ENCODE peak calls at places on chromosome 3, in four cellular contexts. M, P, H and S are unnamed samples.

GRCh38 chr3:82000773-82001172 is 239.3 kb upstream of the GBE1 start:
- DNase-seq in M (no peak), P (peak; percentile 88), H (no peak), S (no peak)

GRCh38 chr3:16134173-16134928 is 40.1 kb upstream of the GALNT15 start:
- DNase-seq in M (no peak), P (no peak), H (no peak), S (no peak)

GRCh38 chr3:124246949-124247348 is 255.0 kb upstream of the ROPN1 start:
- DNase-seq in M (no peak), P (peak; percentile 21), H (peak; percentile 7), S (no peak)

GRCh38 chr3:47399531-47400270 is 18.9 kb downstream of the PTPN23 start:
- DNase-seq in M (no peak), P (no peak), H (no peak), S (no peak)

GRCh38 chr3:126026761-126027160 is 57.2 kb downstream of the SLC41A3 start:
- DNase-seq in M (no peak), P (no peak), H (no peak), S (no peak)

GRCh38 chr3:191333481-191333880 is 3.2 kb upstream of the UTS2B start:
- DNase-seq in M (no peak), P (no peak), H (no peak), S (no peak)

GRCh38 chr3:126155819-126156218 is 24.6 kb downstream of the ALDH1L1 start:
- DNase-seq in M (peak; percentile 42), P (no peak), H (no peak), S (no peak)

GRCh38 chr3:126394179-126394976 is at the start of gene CFAP100:
- DNase-seq in M (no peak), P (peak; percentile 43), H (no peak), S (no peak)

GRCh38 chr3:112848196-112848595 is 1.5 kb upstream of the CD200R1L start:
- DNase-seq in M (no peak), P (no peak), H (peak; percentile 28), S (no peak)

GRCh38 chr3:5188419-5189405 is 1.2 kb downstream of the EDEM1 start:
- DNase-seq in M (no peak), P (peak; percentile 41), H (peak; percentile 71), S (no peak)

GRCh38 chr3:117873236-117873635 is 1161.4 kb downstream of the IGSF11 start:
- DNase-seq in M (no peak), P (peak; percentile 36), H (no peak), S (peak; percentile 23)

GRCh38 chr3:106826861-106827311 is 550.4 kb upstream of the CCDC54 start:
- DNase-seq in M (no peak), P (no peak), H (no peak), S (no peak)

GRCh38 chr3:82493858-82494257 is 732.4 kb upstream of the GBE1 start:
- DNase-seq in M (no peak), P (no peak), H (no peak), S (no peak)

GRCh38 chr3:20478407-20478806 is 292.4 kb upstream of the SGO1 start:
- DNase-seq in M (no peak), P (no peak), H (no peak), S (no peak)

GRCh38 chr3:12965999-12966846 is 107.0 kb downstream of the IQSEC1 start:
- DNase-seq in M (no peak), P (no peak), H (no peak), S (no peak)

GRCh38 chr3:49153349-49153912 is 12.7 kb downstream of the CCDC71 start:
- DNase-seq in M (no peak), P (no peak), H (no peak), S (no peak)

GRCh38 chr3:124850212-124850611 is 37.0 kb downstream of the ITGB5 start:
- DNase-seq in M (no peak), P (no peak), H (no peak), S (no peak)

GRCh38 chr3:41893977-41894376 is 67.9 kb downstream of the ULK4 start:
- DNase-seq in M (no peak), P (peak; percentile 14), H (peak; percentile 38), S (no peak)

GRCh38 chr3:46367811-46368210 is 2.9 kb upstream of the CCR5 start:
- DNase-seq in M (no peak), P (no peak), H (no peak), S (peak; percentile 28)

GRCh38 chr3:11690863-11691833 is 47.4 kb upstream of the VGLL4 start:
- DNase-seq in M (no peak), P (no peak), H (no peak), S (no peak)

GRCh38 chr3:156630773-156631093 is 43.7 kb upstream of the TIPARP start:
- DNase-seq in M (no peak), P (no peak), H (no peak), S (no peak)

GRCh38 chr3:184562146-184562861 is 719 bp downstream of the EPHB3 start:
- DNase-seq in M (no peak), P (no peak), H (no peak), S (no peak)

GRCh38 chr3:458614-459375 is 262.2 kb downstream of the CHL1 start:
- DNase-seq in M (no peak), P (no peak), H (no peak), S (no peak)

GRCh38 chr3:123419850-123420292 is 29.0 kb downstream of the ADCY5 start:
- DNase-seq in M (no peak), P (peak; percentile 76), H (no peak), S (peak; percentile 77)

GRCh38 chr3:49313902-49314676 is 25.8 kb downstream of the USP4 start:
- DNase-seq in M (no peak), P (no peak), H (no peak), S (no peak)

GRCh38 chr3:171407746-171408145 is 52.5 kb downstream of the TNIK start:
- DNase-seq in M (no peak), P (no peak), H (no peak), S (no peak)

GRCh38 chr3:189563841-189564563 is 67.2 kb upstream of the TP63 start:
- DNase-seq in M (no peak), P (no peak), H (no peak), S (no peak)

GRCh38 chr3:168065569-168065968 is 30.2 kb downstream of the GOLIM4 start:
- DNase-seq in M (no peak), P (no peak), H (no peak), S (no peak)

GRCh38 chr3:80374423-80374822 is 606.6 kb upstream of the ROBO1 start:
- DNase-seq in M (no peak), P (no peak), H (no peak), S (no peak)
- H3K4me3 ChIP-seq in M (no peak overlapping the region), P (no peak overlapping the region), H (no peak overlapping the region), S (no peak overlapping the region)

GRCh38 chr3:37453393-37454391 is 279.3 kb upstream of the LRRFIP2 start:
- DNase-seq in M (peak; percentile 94), P (peak; percentile 64), H (no peak), S (peak; percentile 81)
- H3K4me1 ChIP-seq in M (peaks cover 71% of the 10 kb centered on the region), P (peaks cover 15% of the 10 kb centered on the region), H (no peaks in the 10 kb centered on the region), S (peaks cover 75% of the 10 kb centered on the region)

DNA sequence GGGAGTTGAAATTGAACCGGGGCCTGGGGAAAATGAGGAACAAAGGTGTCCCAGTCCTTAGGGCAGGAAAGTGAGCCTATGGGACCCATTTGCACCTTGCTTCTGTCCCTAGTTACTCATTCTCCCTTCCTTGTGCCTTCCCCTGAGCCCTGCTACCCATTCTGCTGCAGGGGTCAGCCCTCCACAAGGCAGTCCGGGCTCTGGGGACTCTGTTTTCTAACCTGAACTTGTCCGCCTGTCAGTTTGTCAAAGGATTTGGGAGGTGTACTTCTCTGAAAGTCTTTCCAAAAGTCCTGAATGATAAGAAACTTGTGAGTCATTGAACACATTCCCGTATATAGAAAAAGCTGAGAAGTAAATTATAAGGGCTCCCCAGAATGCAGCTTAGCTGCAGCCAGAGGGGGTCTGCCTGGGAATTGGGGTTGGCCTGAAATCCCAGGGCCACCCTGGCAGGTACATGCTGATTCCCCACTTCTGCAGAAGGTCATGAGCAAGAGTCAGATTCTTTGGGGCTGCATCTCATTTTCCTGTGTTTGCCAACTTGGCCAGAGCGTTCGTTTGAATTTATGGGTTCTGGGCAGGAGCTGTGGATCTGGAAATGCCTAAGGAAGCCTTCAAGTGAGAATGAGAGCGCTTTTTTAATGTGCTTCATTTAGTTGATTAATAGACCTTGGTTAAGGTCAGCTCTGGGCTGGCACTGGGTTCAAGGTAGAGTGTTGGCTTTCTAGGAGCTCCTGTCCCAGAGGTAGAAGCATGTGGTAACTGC is 2.9 kb downstream of the SLC6A6 start:
- DNase-seq in M (no peak), P (no peak), H (no peak), S (no peak)
- H3K4me3 ChIP-seq in M (no peak overlapping the region), P (no peak overlapping the region), H (peak overlapping the region; percentile 96), S (peak overlapping the region; percentile 86)

DNA sequence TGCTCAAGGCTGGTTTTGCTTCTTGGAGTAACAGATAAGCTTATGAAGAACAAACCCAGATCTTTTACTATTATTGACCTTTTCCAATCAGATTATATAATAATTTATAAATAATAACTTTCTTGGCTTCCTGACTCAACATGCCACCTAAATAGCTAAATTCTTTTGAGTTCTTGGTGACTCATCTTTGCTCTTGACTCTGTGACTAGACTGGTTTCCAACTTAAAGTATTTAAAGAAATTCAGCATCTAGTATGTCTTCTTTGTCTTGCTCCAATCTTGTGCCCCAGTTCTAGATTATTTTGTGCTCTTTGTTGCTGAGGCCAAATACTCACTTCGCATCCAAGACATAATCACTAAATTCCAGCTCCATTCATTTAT is 483.1 kb upstream of the TBL1XR1 start:
- DNase-seq in M (no peak), P (no peak), H (no peak), S (no peak)
- H3K4me1 ChIP-seq in M (peaks cover 16% of the 10 kb centered on the region), P (peaks cover 22% of the 10 kb centered on the region), H (no peaks in the 10 kb centered on the region), S (peaks cover 26% of the 10 kb centered on the region)

GRCh38 chr3:17743660-17743995 is 1.2 kb upstream of the TBC1D5 start:
- DNase-seq in M (no peak), P (no peak), H (no peak), S (no peak)
- H3K4me3 ChIP-seq in M (no peak overlapping the region), P (no peak overlapping the region), H (peak overlapping the region; percentile 81), S (peak overlapping the region; percentile 94)

GRCh38 chr3:38543602-38544001 is 47.5 kb downstream of the EXOG start:
- DNase-seq in M (no peak), P (no peak), H (no peak), S (peak; percentile 84)
- H3K4me1 ChIP-seq in M (no peaks in the 10 kb centered on the region), P (no peaks in the 10 kb centered on the region), H (no peaks in the 10 kb centered on the region), S (peaks cover 90% of the 10 kb centered on the region)

GRCh38 chr3:58535531-58536500 is 1.2 kb downstream of the ACOX2 start:
- DNase-seq in M (no peak), P (peak; percentile 62), H (no peak), S (no peak)
- H3K4me3 ChIP-seq in M (peak overlapping the region; percentile 52), P (no peak overlapping the region), H (no peak overlapping the region), S (peak overlapping the region; percentile 69)

GRCh38 chr3:150751781-150752263 is 11.1 kb downstream of the SIAH2 start:
- DNase-seq in M (no peak), P (peak; percentile 52), H (no peak), S (no peak)
- H3K4me1 ChIP-seq in M (peaks cover 66% of the 10 kb centered on the region), P (peaks cover 91% of the 10 kb centered on the region), H (no peaks in the 10 kb centered on the region), S (peaks cover 89% of the 10 kb centered on the region)

DNA sequence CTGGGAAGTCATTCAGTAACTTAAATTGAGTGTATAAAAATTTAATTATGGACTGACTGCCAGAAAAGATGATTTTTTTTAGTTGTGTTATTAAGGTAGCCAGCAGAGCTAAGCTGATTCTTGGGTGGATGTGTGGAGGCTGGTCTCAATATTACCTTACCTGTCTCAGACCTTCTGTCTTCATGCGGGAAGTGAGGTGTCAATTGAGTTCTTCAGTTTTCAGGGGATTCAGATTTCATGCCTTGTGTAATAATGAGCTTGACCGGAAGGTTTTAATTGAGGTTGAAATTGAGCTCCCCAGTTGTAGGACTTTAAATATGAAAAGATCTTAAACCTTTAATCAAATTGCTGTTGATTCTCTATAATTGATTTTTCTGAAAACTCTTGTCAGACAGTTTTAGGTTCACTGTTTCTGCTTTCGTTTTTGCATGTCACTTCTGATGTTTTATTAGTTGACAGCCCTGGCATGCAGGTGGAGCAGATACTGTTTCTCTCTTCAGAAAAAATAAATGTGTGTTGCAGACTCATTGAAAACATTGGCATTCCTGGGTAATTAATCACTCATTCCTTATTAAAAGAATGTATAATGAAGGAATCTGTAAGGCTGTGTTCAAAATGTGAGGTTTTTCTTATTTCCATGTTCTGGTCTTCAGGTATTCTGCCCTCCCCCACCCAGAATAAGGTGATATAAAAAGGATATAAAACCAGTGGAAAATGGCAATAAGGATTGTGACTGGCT is 54.5 kb downstream of the PSMD6 start:
- DNase-seq in M (no peak), P (no peak), H (no peak), S (no peak)
- H3K4me3 ChIP-seq in M (peak overlapping the region; percentile 31), P (no peak overlapping the region), H (no peak overlapping the region), S (peak overlapping the region; percentile 53)